ENCODE peak calls at places on chromosomes 13 and 19, in six cellular contexts. Q, S, A, G, P and M are unnamed samples.

GRCh38 chr13:106072014-106072413 is 463.4 kb downstream of the EFNB2 start:
- DNase-seq in Q (no peak), S (no peak), A (no peak), G (no peak), P (no peak), M (no peak)

GRCh38 chr13:109871018-109871370 is 84.6 kb upstream of the IRS2 start:
- DNase-seq in Q (no peak), S (no peak), A (no peak), G (no peak), P (no peak), M (no peak)

GRCh38 chr13:94311893-94312292 is 167.6 kb downstream of the DCT start:
- DNase-seq in Q (no peak), S (no peak), A (no peak), G (no peak), P (no peak), M (no peak)

GRCh38 chr13:53873558-53873957 is 844.9 kb downstream of the OLFM4 start:
- DNase-seq in Q (no peak), S (no peak), A (no peak), G (no peak), P (no peak), M (no peak)

GRCh38 chr19:38229585-38230073 is 5.6 kb upstream of the DPF1 start:
- DNase-seq in Q (no peak), S (peak; percentile 59), A (peak; percentile 55), G (peak; percentile 91), P (no peak), M (no peak)

GRCh38 chr19:5345895-5346386 is 5.3 kb upstream of the PTPRS start:
- DNase-seq in Q (no peak), S (no peak), A (no peak), G (no peak), P (no peak), M (no peak)

GRCh38 chr13:19088416-19088815 is 93.2 kb downstream of the TUBA3C start:
- DNase-seq in Q (no peak), S (no peak), A (no peak), G (no peak), P (no peak), M (no peak)

GRCh38 chr13:79445968-79446645 is 34.8 kb upstream of the NDFIP2 start:
- DNase-seq in Q (no peak), S (no peak), A (no peak), G (no peak), P (no peak), M (no peak)

GRCh38 chr19:4473011-4473410 is 914 bp downstream of the HDGFL2 start:
- DNase-seq in Q (no peak), S (no peak), A (no peak), G (no peak), P (no peak), M (no peak)

GRCh38 chr19:45130236-45130635 is 30.5 kb downstream of the NKPD1 start:
- DNase-seq in Q (no peak), S (no peak), A (no peak), G (no peak), P (no peak), M (no peak)

GRCh38 chr13:21478881-21479808 is 20.0 kb upstream of the ZDHHC20 start:
- DNase-seq in Q (no peak), S (peak; percentile 47), A (no peak), G (peak; percentile 59), P (no peak), M (peak; percentile 85)

GRCh38 chr13:27131906-27132305 is 39.7 kb downstream of the USP12 start:
- DNase-seq in Q (no peak), S (no peak), A (no peak), G (no peak), P (no peak), M (no peak)

GRCh38 chr19:991932-992669 is 8.0 kb downstream of the WDR18 start:
- DNase-seq in Q (no peak), S (no peak), A (no peak), G (no peak), P (peak; percentile 92), M (no peak)

GRCh38 chr19:38061294-38061693 is 154.3 kb downstream of the SIPA1L3 start:
- DNase-seq in Q (no peak), S (peak; percentile 68), A (no peak), G (no peak), P (no peak), M (no peak)

GRCh38 chr19:40055832-40056504 is at the start of gene ZNF780B:
- DNase-seq in Q (peak; percentile 20), S (peak; percentile 6), A (peak; percentile 21), G (peak; percentile 50), P (no peak), M (peak; percentile 26)

GRCh38 chr19:31534786-31535185 is 185.6 kb upstream of the TSHZ3 start:
- DNase-seq in Q (no peak), S (no peak), A (no peak), G (no peak), P (no peak), M (no peak)

GRCh38 chr13:92260363-92260762 is 861.9 kb downstream of the GPC5 start:
- DNase-seq in Q (no peak), S (no peak), A (no peak), G (no peak), P (no peak), M (no peak)

GRCh38 chr13:98658131-98658530 is 81.2 kb upstream of the STK24 start:
- DNase-seq in Q (no peak), S (no peak), A (no peak), G (no peak), P (no peak), M (no peak)

GRCh38 chr19:44113784-44114390 is 688 bp downstream of the ZNF225 start:
- DNase-seq in Q (no peak), S (no peak), A (no peak), G (no peak), P (no peak), M (no peak)

GRCh38 chr13:48532146-48532472 is 771 bp downstream of the RCBTB2 start:
- DNase-seq in Q (no peak), S (peak; percentile 13), A (no peak), G (no peak), P (no peak), M (no peak)